ENCODE peak calls at places on chromosomes 5 and 9, in seven cellular contexts. One of them, this sample, is unnamed.

GRCh38 chr5:55187370-55187769 is 14.4 kb upstream of the CDC20B start:
- DNase-seq in aorta: no peak
- DNase-seq in tibial nerve: no peak
- DNase-seq in mesenchymal stem cell: peak; percentile 11
- DNase-seq in fibroblast of lung: no peak
- DNase-seq in effector memory CD4-positive, alpha-beta T cell: no peak
- DNase-seq in GM12878: no peak
- DNase-seq in this sample: no peak

GRCh38 chr9:129138144-129138462 is 26.9 kb downstream of the PTPA start:
- DNase-seq in aorta: no peak
- DNase-seq in tibial nerve: no peak
- DNase-seq in mesenchymal stem cell: no peak
- DNase-seq in fibroblast of lung: no peak
- DNase-seq in effector memory CD4-positive, alpha-beta T cell: no peak
- DNase-seq in GM12878: no peak
- DNase-seq in this sample: no peak

GRCh38 chr5:141680751-141681201 is 1.3 kb downstream of the ARAP3 start:
- DNase-seq in aorta: no peak
- DNase-seq in tibial nerve: no peak
- DNase-seq in mesenchymal stem cell: peak; percentile 36
- DNase-seq in fibroblast of lung: peak; percentile 56
- DNase-seq in effector memory CD4-positive, alpha-beta T cell: no peak
- DNase-seq in GM12878: no peak
- DNase-seq in this sample: no peak

GRCh38 chr9:125425176-125425897 is 163.7 kb downstream of the GAPVD1 start:
- DNase-seq in aorta: no peak
- DNase-seq in tibial nerve: no peak
- DNase-seq in mesenchymal stem cell: no peak
- DNase-seq in fibroblast of lung: no peak
- DNase-seq in effector memory CD4-positive, alpha-beta T cell: no peak
- DNase-seq in GM12878: no peak
- DNase-seq in this sample: no peak

GRCh38 chr5:177176175-177176704 is 42.7 kb downstream of the NSD1 start:
- DNase-seq in aorta: no peak
- DNase-seq in tibial nerve: no peak
- DNase-seq in mesenchymal stem cell: no peak
- DNase-seq in fibroblast of lung: no peak
- DNase-seq in effector memory CD4-positive, alpha-beta T cell: no peak
- DNase-seq in GM12878: no peak
- DNase-seq in this sample: no peak

GRCh38 chr5:18553269-18553668 is 919.0 kb downstream of the TAF11L14 start:
- DNase-seq in aorta: no peak
- DNase-seq in tibial nerve: no peak
- DNase-seq in mesenchymal stem cell: peak; percentile 74
- DNase-seq in fibroblast of lung: peak; percentile 80
- DNase-seq in effector memory CD4-positive, alpha-beta T cell: no peak
- DNase-seq in GM12878: no peak
- DNase-seq in this sample: no peak

GRCh38 chr5:7628248-7628647 is 222.7 kb downstream of the CFAP90 start:
- DNase-seq in aorta: no peak
- DNase-seq in tibial nerve: no peak
- DNase-seq in mesenchymal stem cell: no peak
- DNase-seq in fibroblast of lung: no peak
- DNase-seq in effector memory CD4-positive, alpha-beta T cell: no peak
- DNase-seq in GM12878: no peak
- DNase-seq in this sample: no peak

GRCh38 chr9:125969868-125970267 is 222.7 kb downstream of the PBX3 start:
- DNase-seq in aorta: no peak
- DNase-seq in tibial nerve: no peak
- DNase-seq in mesenchymal stem cell: no peak
- DNase-seq in fibroblast of lung: no peak
- DNase-seq in effector memory CD4-positive, alpha-beta T cell: no peak
- DNase-seq in GM12878: no peak
- DNase-seq in this sample: no peak

GRCh38 chr9:99690573-99690972 is 131.1 kb upstream of the NR4A3 start:
- DNase-seq in aorta: no peak
- DNase-seq in tibial nerve: peak; percentile 18
- DNase-seq in mesenchymal stem cell: no peak
- DNase-seq in fibroblast of lung: no peak
- DNase-seq in effector memory CD4-positive, alpha-beta T cell: no peak
- DNase-seq in GM12878: no peak
- DNase-seq in this sample: no peak

GRCh38 chr9:129552064-129552463 is 68.8 kb downstream of the C9orf50 start:
- DNase-seq in aorta: peak; percentile 79
- DNase-seq in tibial nerve: no peak
- DNase-seq in mesenchymal stem cell: peak; percentile 57
- DNase-seq in fibroblast of lung: no peak
- DNase-seq in effector memory CD4-positive, alpha-beta T cell: no peak
- DNase-seq in GM12878: no peak
- DNase-seq in this sample: no peak

GRCh38 chr9:32584784-32585183 is 11.8 kb upstream of the NDUFB6 start:
- DNase-seq in aorta: no peak
- DNase-seq in tibial nerve: no peak
- DNase-seq in mesenchymal stem cell: no peak
- DNase-seq in fibroblast of lung: peak; percentile 31
- DNase-seq in effector memory CD4-positive, alpha-beta T cell: no peak
- DNase-seq in GM12878: no peak
- DNase-seq in this sample: no peak

DNA sequence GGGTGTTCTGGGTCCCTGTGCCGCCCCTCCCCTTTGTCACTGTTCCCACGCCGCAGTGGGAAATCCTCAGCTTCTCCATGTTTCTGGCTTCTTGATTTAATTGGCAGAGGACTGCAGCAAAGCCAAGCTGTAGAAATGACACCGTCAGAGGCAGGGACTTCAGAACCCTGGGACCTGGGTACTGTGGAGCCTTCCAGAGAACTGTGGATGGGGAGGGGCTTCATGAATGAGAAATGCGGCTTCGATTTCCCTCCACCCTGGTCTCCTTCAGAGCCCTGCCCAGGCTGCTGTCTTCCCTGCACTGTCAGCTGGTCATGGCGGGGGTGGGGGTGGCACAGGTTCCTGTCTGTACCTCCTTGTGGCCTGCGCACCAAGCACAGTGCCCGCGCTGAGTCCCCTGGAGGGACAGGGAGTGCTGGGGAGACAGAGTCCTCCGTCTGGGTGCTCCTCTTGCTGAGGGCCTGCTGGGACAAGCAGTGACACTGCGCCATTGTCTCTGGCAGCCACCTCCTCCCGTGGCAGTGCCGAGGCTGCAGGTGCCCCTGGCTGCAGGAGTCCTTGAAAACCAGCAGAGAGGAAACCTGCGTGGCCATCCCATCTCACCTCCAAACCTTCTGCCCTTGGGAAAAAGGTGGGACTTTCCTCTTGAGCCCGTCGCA is 47.2 kb downstream of the COL5A1 start:
- DNase-seq in aorta: peak; percentile 67
- DNase-seq in tibial nerve: no peak
- DNase-seq in mesenchymal stem cell: no peak
- DNase-seq in fibroblast of lung: no peak
- DNase-seq in effector memory CD4-positive, alpha-beta T cell: no peak
- DNase-seq in GM12878: no peak
- DNase-seq in this sample: no peak
- H3K36me3 ChIP-seq in aorta: no peaks in the 10 kb centered on the region
- H3K36me3 ChIP-seq in tibial nerve: no peaks in the 10 kb centered on the region
- H3K36me3 ChIP-seq in mesenchymal stem cell: peaks cover 79% of the 10 kb centered on the region
- H3K36me3 ChIP-seq in fibroblast of lung: peaks cover 18% of the 10 kb centered on the region
- H3K36me3 ChIP-seq in effector memory CD4-positive, alpha-beta T cell: no peaks in the 10 kb centered on the region
- H3K36me3 ChIP-seq in GM12878: no peaks in the 10 kb centered on the region
- H3K36me3 ChIP-seq in this sample: no peaks in the 10 kb centered on the region

GRCh38 chr5:14308384-14309154 is 165.4 kb downstream of the TRIO start:
- DNase-seq in aorta: no peak
- DNase-seq in tibial nerve: no peak
- DNase-seq in mesenchymal stem cell: no peak
- DNase-seq in fibroblast of lung: no peak
- DNase-seq in effector memory CD4-positive, alpha-beta T cell: no peak
- DNase-seq in GM12878: no peak
- DNase-seq in this sample: no peak

GRCh38 chr5:14309864-14310531 is 166.9 kb downstream of the TRIO start:
- DNase-seq in aorta: no peak
- DNase-seq in tibial nerve: no peak
- DNase-seq in mesenchymal stem cell: no peak
- DNase-seq in fibroblast of lung: no peak
- DNase-seq in effector memory CD4-positive, alpha-beta T cell: no peak
- DNase-seq in GM12878: no peak
- DNase-seq in this sample: no peak

GRCh38 chr5:14305045-14305444 is 161.9 kb downstream of the TRIO start:
- DNase-seq in aorta: no peak
- DNase-seq in tibial nerve: no peak
- DNase-seq in mesenchymal stem cell: peak; percentile 91
- DNase-seq in fibroblast of lung: peak; percentile 92
- DNase-seq in effector memory CD4-positive, alpha-beta T cell: no peak
- DNase-seq in GM12878: no peak
- DNase-seq in this sample: no peak

GRCh38 chr5:14309199-14309598 is 166.1 kb downstream of the TRIO start:
- DNase-seq in aorta: no peak
- DNase-seq in tibial nerve: no peak
- DNase-seq in mesenchymal stem cell: no peak
- DNase-seq in fibroblast of lung: no peak
- DNase-seq in effector memory CD4-positive, alpha-beta T cell: no peak
- DNase-seq in GM12878: no peak
- DNase-seq in this sample: no peak

GRCh38 chr5:14306415-14306814 is 163.3 kb downstream of the TRIO start:
- DNase-seq in aorta: no peak
- DNase-seq in tibial nerve: no peak
- DNase-seq in mesenchymal stem cell: no peak
- DNase-seq in fibroblast of lung: peak; percentile 50
- DNase-seq in effector memory CD4-positive, alpha-beta T cell: no peak
- DNase-seq in GM12878: no peak
- DNase-seq in this sample: no peak
- H3K36me3 ChIP-seq in aorta: peaks cover 3% of the 10 kb centered on the region
- H3K36me3 ChIP-seq in tibial nerve: no peaks in the 10 kb centered on the region
- H3K36me3 ChIP-seq in mesenchymal stem cell: peaks cover 35% of the 10 kb centered on the region
- H3K36me3 ChIP-seq in fibroblast of lung: peaks cover 18% of the 10 kb centered on the region
- H3K36me3 ChIP-seq in effector memory CD4-positive, alpha-beta T cell: no peaks in the 10 kb centered on the region
- H3K36me3 ChIP-seq in GM12878: peaks cover 22% of the 10 kb centered on the region
- H3K36me3 ChIP-seq in this sample: peaks cover 22% of the 10 kb centered on the region

GRCh38 chr9:113481176-113481805 is 17.8 kb downstream of the RGS3 start:
- DNase-seq in aorta: no peak
- DNase-seq in tibial nerve: no peak
- DNase-seq in mesenchymal stem cell: no peak
- DNase-seq in fibroblast of lung: no peak
- DNase-seq in effector memory CD4-positive, alpha-beta T cell: no peak
- DNase-seq in GM12878: no peak
- DNase-seq in this sample: no peak

GRCh38 chr9:113480612-113481011 is 17.1 kb downstream of the RGS3 start:
- DNase-seq in aorta: no peak
- DNase-seq in tibial nerve: no peak
- DNase-seq in mesenchymal stem cell: no peak
- DNase-seq in fibroblast of lung: no peak
- DNase-seq in effector memory CD4-positive, alpha-beta T cell: no peak
- DNase-seq in GM12878: no peak
- DNase-seq in this sample: no peak

GRCh38 chr9:113482991-113483675 is 19.6 kb downstream of the RGS3 start:
- DNase-seq in aorta: no peak
- DNase-seq in tibial nerve: no peak
- DNase-seq in mesenchymal stem cell: no peak
- DNase-seq in fibroblast of lung: no peak
- DNase-seq in effector memory CD4-positive, alpha-beta T cell: no peak
- DNase-seq in GM12878: no peak
- DNase-seq in this sample: no peak

GRCh38 chr9:113483676-113484257 is 20.2 kb downstream of the RGS3 start:
- DNase-seq in aorta: no peak
- DNase-seq in tibial nerve: no peak
- DNase-seq in mesenchymal stem cell: no peak
- DNase-seq in fibroblast of lung: no peak
- DNase-seq in effector memory CD4-positive, alpha-beta T cell: no peak
- DNase-seq in GM12878: no peak
- DNase-seq in this sample: no peak

GRCh38 chr9:113482341-113482740 is 18.8 kb downstream of the RGS3 start:
- DNase-seq in aorta: no peak
- DNase-seq in tibial nerve: no peak
- DNase-seq in mesenchymal stem cell: no peak
- DNase-seq in fibroblast of lung: no peak
- DNase-seq in effector memory CD4-positive, alpha-beta T cell: no peak
- DNase-seq in GM12878: no peak
- DNase-seq in this sample: no peak
- H3K36me3 ChIP-seq in aorta: no peaks in the 10 kb centered on the region
- H3K36me3 ChIP-seq in tibial nerve: no peaks in the 10 kb centered on the region
- H3K36me3 ChIP-seq in mesenchymal stem cell: no peaks in the 10 kb centered on the region
- H3K36me3 ChIP-seq in fibroblast of lung: no peaks in the 10 kb centered on the region
- H3K36me3 ChIP-seq in effector memory CD4-positive, alpha-beta T cell: no peaks in the 10 kb centered on the region
- H3K36me3 ChIP-seq in GM12878: no peaks in the 10 kb centered on the region
- H3K36me3 ChIP-seq in this sample: no peaks in the 10 kb centered on the region

DNA sequence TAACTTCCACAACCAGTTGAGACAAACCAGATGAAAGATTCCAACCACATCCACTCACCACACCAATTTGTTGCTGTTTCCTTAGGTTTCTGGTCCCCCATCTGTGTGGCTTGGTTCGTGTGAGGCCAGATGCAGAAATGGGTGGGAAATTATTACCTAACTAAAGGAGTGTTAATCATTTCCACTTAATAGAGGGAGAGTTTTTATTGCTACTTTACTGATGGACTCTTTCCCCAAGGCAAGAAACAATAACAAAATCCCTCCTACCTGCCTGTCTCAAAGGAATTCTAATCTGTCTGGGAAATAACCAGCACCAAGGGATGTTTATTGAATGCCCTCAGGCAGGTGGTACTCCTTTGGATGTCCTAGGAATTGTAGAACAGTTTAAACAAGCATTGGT is 76.3 kb downstream of the TMEM167A start:
- DNase-seq in aorta: no peak
- DNase-seq in tibial nerve: no peak
- DNase-seq in mesenchymal stem cell: peak; percentile 11
- DNase-seq in fibroblast of lung: no peak
- DNase-seq in effector memory CD4-positive, alpha-beta T cell: no peak
- DNase-seq in GM12878: no peak
- DNase-seq in this sample: no peak
- H3K36me3 ChIP-seq in aorta: no peaks in the 10 kb centered on the region
- H3K36me3 ChIP-seq in tibial nerve: no peaks in the 10 kb centered on the region
- H3K36me3 ChIP-seq in mesenchymal stem cell: no peaks in the 10 kb centered on the region
- H3K36me3 ChIP-seq in fibroblast of lung: no peaks in the 10 kb centered on the region
- H3K36me3 ChIP-seq in effector memory CD4-positive, alpha-beta T cell: no peaks in the 10 kb centered on the region
- H3K36me3 ChIP-seq in GM12878: no peaks in the 10 kb centered on the region
- H3K36me3 ChIP-seq in this sample: no peaks in the 10 kb centered on the region

GRCh38 chr5:158797498-158797845 is 302.2 kb downstream of the EBF1 start:
- DNase-seq in aorta: no peak
- DNase-seq in tibial nerve: no peak
- DNase-seq in mesenchymal stem cell: no peak
- DNase-seq in fibroblast of lung: no peak
- DNase-seq in effector memory CD4-positive, alpha-beta T cell: no peak
- DNase-seq in GM12878: no peak
- DNase-seq in this sample: no peak

GRCh38 chr5:158801286-158801685 is 298.4 kb downstream of the EBF1 start:
- DNase-seq in aorta: no peak
- DNase-seq in tibial nerve: no peak
- DNase-seq in mesenchymal stem cell: no peak
- DNase-seq in fibroblast of lung: no peak
- DNase-seq in effector memory CD4-positive, alpha-beta T cell: no peak
- DNase-seq in GM12878: no peak
- DNase-seq in this sample: no peak

GRCh38 chr5:158796812-158797497 is 302.8 kb downstream of the EBF1 start:
- DNase-seq in aorta: no peak
- DNase-seq in tibial nerve: no peak
- DNase-seq in mesenchymal stem cell: no peak
- DNase-seq in fibroblast of lung: no peak
- DNase-seq in effector memory CD4-positive, alpha-beta T cell: no peak
- DNase-seq in GM12878: no peak
- DNase-seq in this sample: no peak

GRCh38 chr5:158802941-158803341 is 296.8 kb downstream of the EBF1 start:
- DNase-seq in aorta: no peak
- DNase-seq in tibial nerve: no peak
- DNase-seq in mesenchymal stem cell: no peak
- DNase-seq in fibroblast of lung: peak; percentile 78
- DNase-seq in effector memory CD4-positive, alpha-beta T cell: no peak
- DNase-seq in GM12878: no peak
- DNase-seq in this sample: no peak

GRCh38 chr5:158798140-158798539 is 301.6 kb downstream of the EBF1 start:
- DNase-seq in aorta: no peak
- DNase-seq in tibial nerve: no peak
- DNase-seq in mesenchymal stem cell: no peak
- DNase-seq in fibroblast of lung: no peak
- DNase-seq in effector memory CD4-positive, alpha-beta T cell: no peak
- DNase-seq in GM12878: no peak
- DNase-seq in this sample: no peak
- H3K36me3 ChIP-seq in aorta: no peaks in the 10 kb centered on the region
- H3K36me3 ChIP-seq in tibial nerve: no peaks in the 10 kb centered on the region
- H3K36me3 ChIP-seq in mesenchymal stem cell: no peaks in the 10 kb centered on the region
- H3K36me3 ChIP-seq in fibroblast of lung: no peaks in the 10 kb centered on the region
- H3K36me3 ChIP-seq in effector memory CD4-positive, alpha-beta T cell: no peaks in the 10 kb centered on the region
- H3K36me3 ChIP-seq in GM12878: peaks cover 2% of the 10 kb centered on the region
- H3K36me3 ChIP-seq in this sample: no peaks in the 10 kb centered on the region